ENCODE peak calls at places on chromosomes 13 and 19, in eight cellular contexts. U, J, N, L, I, E, A and W are unnamed samples.

GRCh38 chr13:113267642-113268405 is 29.2 kb upstream of the LAMP1 start:
- DNase-seq in U (no peak), I (no peak), E (peak), N (no peak), L (no peak), A (no peak), J (no peak), W (no peak)

GRCh38 chr19:7779631-7780486 is 16.8 kb downstream of the CLEC4M start:
- DNase-seq in I (no peak), L (no peak), N (no peak), A (no peak), U (no peak), E (no peak), J (no peak), W (no peak)

GRCh38 chr13:78658630-78659449 is at the start of gene OBI1:
- DNase-seq in L (peak), E (peak), U (peak), I (peak), A (peak), N (peak), J (peak), W (peak)

GRCh38 chr13:105412171-105412570 is 1123.3 kb downstream of the EFNB2 start:
- DNase-seq in N (no peak), I (no peak), E (no peak), U (no peak), J (no peak), A (no peak), L (no peak), W (no peak)

GRCh38 chr19:28103916-28104315 is 1109.0 kb downstream of the UQCRFS1 start:
- DNase-seq in A (no peak), U (no peak), N (no peak), I (no peak), J (no peak), E (no peak), L (no peak), W (no peak)

GRCh38 chr19:39085392-39085791 is 1.2 kb downstream of the ACP7 start:
- DNase-seq in E (no peak), N (no peak), J (no peak), U (no peak), I (no peak), A (no peak), L (no peak), W (no peak)

GRCh38 chr19:55373993-55374757 is 2.5 kb upstream of the TMEM190 start:
- DNase-seq in A (peak), U (no peak), E (no peak), L (no peak), I (no peak), J (no peak), N (peak), W (no peak)

GRCh38 chr13:113315992-113316391 is 19.0 kb downstream of the LAMP1 start:
- DNase-seq in A (no peak), N (no peak), L (no peak), J (no peak), I (no peak), E (no peak), U (no peak), W (no peak)

GRCh38 chr13:22091222-22091970 is 420.5 kb downstream of the FGF9 start:
- DNase-seq in N (no peak), A (peak), L (no peak), I (no peak), J (peak), E (no peak), U (no peak), W (peak)

GRCh38 chr19:33501957-33502356 is 19.6 kb downstream of the PEPD start:
- DNase-seq in N (no peak), J (no peak), A (no peak), L (peak), E (no peak), U (no peak), I (no peak), W (no peak)

GRCh38 chr19:49441210-49441959 is at the start of gene SLC17A7:
- DNase-seq in E (no peak), U (peak), N (no peak), A (no peak), J (peak), I (peak), L (peak), W (no peak)